ENCODE peak calls at places on chromosomes 12 and 14, in four cellular contexts. One of them, this sample, is unnamed.

GRCh38 chr12:107986183-107986582 is 142.9 kb upstream of the WSCD2 start:
- DNase-seq in choroid plexus epithelial cell: no peak
- DNase-seq in upper lobe of left lung: no peak
- DNase-seq in endothelial cell: no peak
- DNase-seq in this sample: no peak

GRCh38 chr12:4133029-4133428 is 140.5 kb upstream of the CCND2 start:
- DNase-seq in choroid plexus epithelial cell: no peak
- DNase-seq in upper lobe of left lung: no peak
- DNase-seq in endothelial cell: no peak
- DNase-seq in this sample: no peak

GRCh38 chr14:29953501-29953900 is 25.9 kb upstream of the PRKD1 start:
- DNase-seq in choroid plexus epithelial cell: no peak
- DNase-seq in upper lobe of left lung: no peak
- DNase-seq in endothelial cell: no peak
- DNase-seq in this sample: no peak

GRCh38 chr12:26188132-26188531 is 7.2 kb upstream of the SSPN start:
- DNase-seq in choroid plexus epithelial cell: peak; percentile 63
- DNase-seq in upper lobe of left lung: no peak
- DNase-seq in endothelial cell: no peak
- DNase-seq in this sample: no peak

GRCh38 chr14:90017371-90017770 is 44.4 kb upstream of the KCNK13 start:
- DNase-seq in choroid plexus epithelial cell: no peak
- DNase-seq in upper lobe of left lung: no peak
- DNase-seq in endothelial cell: no peak
- DNase-seq in this sample: no peak

GRCh38 chr12:111436266-111436665 is 30.5 kb downstream of the SH2B3 start:
- DNase-seq in choroid plexus epithelial cell: no peak
- DNase-seq in upper lobe of left lung: no peak
- DNase-seq in endothelial cell: peak; percentile 3
- DNase-seq in this sample: no peak

GRCh38 chr12:102197789-102198188 is at the start of gene PMCH:
- DNase-seq in choroid plexus epithelial cell: peak; percentile 58
- DNase-seq in upper lobe of left lung: no peak
- DNase-seq in endothelial cell: no peak
- DNase-seq in this sample: no peak

GRCh38 chr12:84502907-84503787 is 409.5 kb downstream of the SLC6A15 start:
- DNase-seq in choroid plexus epithelial cell: peak; percentile 87
- DNase-seq in upper lobe of left lung: peak; percentile 40
- DNase-seq in endothelial cell: peak; percentile 69
- DNase-seq in this sample: no peak

GRCh38 chr12:57726151-57726883 is 12.2 kb downstream of the AGAP2 start:
- DNase-seq in choroid plexus epithelial cell: peak; percentile 82
- DNase-seq in upper lobe of left lung: peak; percentile 75
- DNase-seq in endothelial cell: peak; percentile 82
- DNase-seq in this sample: no peak